ENCODE peak calls at places on chromosomes 13 and 19, in five cellular contexts. One of them, this sample, is unnamed.

GRCh38 chr13:40809471-40809870 is 20.1 kb downstream of the SLC25A15 start:
- DNase-seq in NCI-H1417 treated with DMSO at 0.1 percent for 48 hours: no peak
- DNase-seq in tibial nerve: no peak
- DNase-seq in DND-41: no peak
- DNase-seq in MV-4-11: no peak
- DNase-seq in this sample: no peak

GRCh38 chr19:4909172-4909896 is at the start of gene UHRF1:
- DNase-seq in DND-41: peak; percentile 93
- DNase-seq in tibial nerve: no peak
- DNase-seq in NCI-H1417 treated with DMSO at 0.1 percent for 48 hours: peak; percentile 33
- DNase-seq in MV-4-11: peak; percentile 77
- DNase-seq in this sample: peak; percentile 65

GRCh38 chr19:57947419-57948134 is at the start of gene ZNF256:
- DNase-seq in DND-41: peak; percentile 98
- DNase-seq in NCI-H1417 treated with DMSO at 0.1 percent for 48 hours: peak; percentile 58
- DNase-seq in MV-4-11: peak; percentile 95
- DNase-seq in tibial nerve: peak; percentile 74
- DNase-seq in this sample: peak; percentile 97

GRCh38 chr13:91247768-91248167 is 99.7 kb upstream of the MIR17HG start:
- DNase-seq in tibial nerve: no peak
- DNase-seq in MV-4-11: no peak
- DNase-seq in DND-41: no peak
- DNase-seq in NCI-H1417 treated with DMSO at 0.1 percent for 48 hours: peak; percentile 53
- DNase-seq in this sample: peak; percentile 58

GRCh38 chr13:50230365-50230978 is 215.2 kb downstream of the KCNRG start:
- DNase-seq in NCI-H1417 treated with DMSO at 0.1 percent for 48 hours: no peak
- DNase-seq in tibial nerve: no peak
- DNase-seq in DND-41: no peak
- DNase-seq in MV-4-11: peak; percentile 96
- DNase-seq in this sample: peak; percentile 72

GRCh38 chr13:21218351-21219043 is 42.0 kb downstream of the MRPL57 start:
- DNase-seq in NCI-H1417 treated with DMSO at 0.1 percent for 48 hours: no peak
- DNase-seq in MV-4-11: peak; percentile 98
- DNase-seq in tibial nerve: no peak
- DNase-seq in DND-41: peak; percentile 77
- DNase-seq in this sample: peak; percentile 84

GRCh38 chr13:22050951-22051563 is 380.2 kb downstream of the FGF9 start:
- DNase-seq in DND-41: no peak
- DNase-seq in NCI-H1417 treated with DMSO at 0.1 percent for 48 hours: no peak
- DNase-seq in tibial nerve: no peak
- DNase-seq in MV-4-11: no peak
- DNase-seq in this sample: no peak

GRCh38 chr13:88701551-88701950 is 1030.4 kb downstream of the SLITRK5 start:
- DNase-seq in tibial nerve: no peak
- DNase-seq in DND-41: no peak
- DNase-seq in MV-4-11: peak; percentile 66
- DNase-seq in NCI-H1417 treated with DMSO at 0.1 percent for 48 hours: no peak
- DNase-seq in this sample: no peak

GRCh38 chr19:29271341-29271740 is 58.4 kb upstream of the UQCRFS1 start:
- DNase-seq in NCI-H1417 treated with DMSO at 0.1 percent for 48 hours: no peak
- DNase-seq in tibial nerve: no peak
- DNase-seq in MV-4-11: no peak
- DNase-seq in DND-41: no peak
- DNase-seq in this sample: no peak